ENCODE peak calls at places on chromosome 10, in nine cellular contexts. S is natural killer cell treated with Interleukin-12 subunit alpha and Interleukin-12 subunit beta and Interleukin-15 and Interleukin-18, amount 100 ng/mL, for 72 hours; X is adrenal gland; U is CD4-positive, alpha-beta T cell; A is iPS-NIHi11; R is occipital lobe; K is T-helper 9 cell; J is cardiac fibroblast; T is NCI-H2107. Z is an unnamed sample.

GRCh38 chr10:70555371-70555770 is 47.2 kb downstream of the PRF1 start:
- DNase-seq in S (no peak), X (no peak), U (no peak), A (no peak), R (no peak), K (no peak), J (no peak), T (no peak), Z (no peak)

GRCh38 chr10:623477-624311 is 65.8 kb downstream of the DIP2C start:
- DNase-seq in S (no peak), X (no peak), U (no peak), A (no peak), R (no peak), K (no peak), J (no peak), T (no peak), Z (no peak)

GRCh38 chr10:53088956-53089355 is 316.4 kb upstream of the MBL2 start:
- DNase-seq in S (no peak), X (no peak), U (no peak), A (no peak), R (no peak), K (no peak), J (no peak), T (no peak), Z (no peak)

GRCh38 chr10:36556468-36556867 is 568.9 kb upstream of the ANKRD30A start:
- DNase-seq in S (no peak), X (no peak), U (no peak), A (no peak), R (no peak), K (no peak), J (no peak), T (no peak), Z (no peak)

GRCh38 chr10:121337356-121337936 is 260.8 kb downstream of the FGFR2 start:
- DNase-seq in S (no peak), X (no peak), U (no peak), A (no peak), R (no peak), K (no peak), J (no peak), T (no peak), Z (no peak)

GRCh38 chr10:124230586-124231187 is 137.3 kb upstream of the CHST15 start:
- DNase-seq in S (no peak), X (no peak), U (no peak), A (no peak), R (no peak), K (no peak), J (no peak), T (no peak), Z (no peak)

GRCh38 chr10:133361227-133361626 is 3.4 kb upstream of the FUOM start:
- DNase-seq in S (no peak), X (no peak), U (no peak), A (no peak), R (no peak), K (no peak), J (no peak), T (no peak), Z (no peak)

GRCh38 chr10:51109821-51110533 is 35.7 kb downstream of the PRKG1 start:
- DNase-seq in S (no peak), X (no peak), U (no peak), A (no peak), R (no peak), K (no peak), J (peak), T (no peak), Z (no peak)

GRCh38 chr10:122931088-122931958 is 20.9 kb downstream of the FAM24A start:
- DNase-seq in S (no peak), X (no peak), U (no peak), A (no peak), R (no peak), K (no peak), J (peak), T (no peak), Z (no peak)

GRCh38 chr10:97589479-97589878 is at the start of gene C10orf62:
- DNase-seq in S (no peak), X (no peak), U (no peak), A (no peak), R (no peak), K (no peak), J (no peak), T (no peak), Z (no peak)

GRCh38 chr10:30786131-30786530 is 156.6 kb upstream of the LYZL2 start:
- DNase-seq in S (no peak), X (no peak), U (no peak), A (no peak), R (no peak), K (no peak), J (peak), T (no peak), Z (no peak)

GRCh38 chr10:123808873-123809272 is 82.7 kb downstream of the CPXM2 start:
- DNase-seq in S (no peak), X (no peak), U (no peak), A (no peak), R (no peak), K (no peak), J (peak), T (no peak), Z (no peak)

GRCh38 chr10:28077889-28078288 is 79.0 kb upstream of the ODAD2 start:
- DNase-seq in S (no peak), X (no peak), U (no peak), A (peak), R (no peak), K (no peak), J (no peak), T (no peak), Z (no peak)

GRCh38 chr10:11573497-11573896 is 38.0 kb downstream of the USP6NL start:
- DNase-seq in S (no peak), X (no peak), U (no peak), A (no peak), R (peak), K (no peak), J (peak), T (no peak), Z (no peak)

Z was measured in DMS79.